ENCODE peak calls at places on chromosomes 2 and 18, in four cellular contexts. One of them, this sample, is unnamed.

GRCh38 chr18:68769423-68769822 is 28.5 kb upstream of the CCDC102B start:
- DNase-seq in stimulated activated naive B cell treated with anti-CD40 and anti-IgM and Interleukin-4, amounts not matched to agents 10 μg/mL and 1 μg/mL and 100 μg/mL, for 72 hours: no peak
- DNase-seq in AG09309: peak; percentile 39
- DNase-seq in NCI-H510A: no peak
- DNase-seq in this sample: no peak

GRCh38 chr18:28834889-28835288 is 658.0 kb upstream of the CDH2 start:
- DNase-seq in stimulated activated naive B cell treated with anti-CD40 and anti-IgM and Interleukin-4, amounts not matched to agents 10 μg/mL and 1 μg/mL and 100 μg/mL, for 72 hours: no peak
- DNase-seq in AG09309: peak; percentile 67
- DNase-seq in NCI-H510A: no peak
- DNase-seq in this sample: no peak

GRCh38 chr2:101872480-101872879 is 119.3 kb upstream of the IL1R2 start:
- DNase-seq in stimulated activated naive B cell treated with anti-CD40 and anti-IgM and Interleukin-4, amounts not matched to agents 10 μg/mL and 1 μg/mL and 100 μg/mL, for 72 hours: no peak
- DNase-seq in AG09309: no peak
- DNase-seq in NCI-H510A: no peak
- DNase-seq in this sample: no peak

GRCh38 chr2:190534310-190535118 is at the start of gene NEMP2:
- DNase-seq in stimulated activated naive B cell treated with anti-CD40 and anti-IgM and Interleukin-4, amounts not matched to agents 10 μg/mL and 1 μg/mL and 100 μg/mL, for 72 hours: peak; percentile 86
- DNase-seq in AG09309: no peak
- DNase-seq in NCI-H510A: peak; percentile 90
- DNase-seq in this sample: peak; percentile 69

GRCh38 chr18:45336431-45336830 is 278.8 kb upstream of the SLC14A2 start:
- DNase-seq in stimulated activated naive B cell treated with anti-CD40 and anti-IgM and Interleukin-4, amounts not matched to agents 10 μg/mL and 1 μg/mL and 100 μg/mL, for 72 hours: no peak
- DNase-seq in AG09309: no peak
- DNase-seq in NCI-H510A: no peak
- DNase-seq in this sample: no peak

GRCh38 chr2:1704606-1705556 is 39.4 kb downstream of the PXDN start:
- DNase-seq in stimulated activated naive B cell treated with anti-CD40 and anti-IgM and Interleukin-4, amounts not matched to agents 10 μg/mL and 1 μg/mL and 100 μg/mL, for 72 hours: no peak
- DNase-seq in AG09309: no peak
- DNase-seq in NCI-H510A: no peak
- DNase-seq in this sample: no peak

GRCh38 chr2:198055726-198056125 is 251.3 kb downstream of the PLCL1 start:
- DNase-seq in stimulated activated naive B cell treated with anti-CD40 and anti-IgM and Interleukin-4, amounts not matched to agents 10 μg/mL and 1 μg/mL and 100 μg/mL, for 72 hours: no peak
- DNase-seq in AG09309: no peak
- DNase-seq in NCI-H510A: no peak
- DNase-seq in this sample: no peak

GRCh38 chr18:24427484-24427883 is 1.0 kb downstream of the IMPACT start:
- DNase-seq in stimulated activated naive B cell treated with anti-CD40 and anti-IgM and Interleukin-4, amounts not matched to agents 10 μg/mL and 1 μg/mL and 100 μg/mL, for 72 hours: no peak
- DNase-seq in AG09309: no peak
- DNase-seq in NCI-H510A: no peak
- DNase-seq in this sample: no peak

GRCh38 chr18:40152859-40153258 is 1802.2 kb upstream of the PIK3C3 start:
- DNase-seq in stimulated activated naive B cell treated with anti-CD40 and anti-IgM and Interleukin-4, amounts not matched to agents 10 μg/mL and 1 μg/mL and 100 μg/mL, for 72 hours: no peak
- DNase-seq in AG09309: no peak
- DNase-seq in NCI-H510A: no peak
- DNase-seq in this sample: no peak

GRCh38 chr2:239399404-239399999 is 1.3 kb downstream of the HDAC4 start:
- DNase-seq in stimulated activated naive B cell treated with anti-CD40 and anti-IgM and Interleukin-4, amounts not matched to agents 10 μg/mL and 1 μg/mL and 100 μg/mL, for 72 hours: no peak
- DNase-seq in AG09309: no peak
- DNase-seq in NCI-H510A: peak; percentile 11
- DNase-seq in this sample: no peak

GRCh38 chr18:74234326-74235171 is 57.2 kb downstream of the CYB5A start:
- DNase-seq in stimulated activated naive B cell treated with anti-CD40 and anti-IgM and Interleukin-4, amounts not matched to agents 10 μg/mL and 1 μg/mL and 100 μg/mL, for 72 hours: no peak
- DNase-seq in AG09309: peak; percentile 17
- DNase-seq in NCI-H510A: no peak
- DNase-seq in this sample: no peak

GRCh38 chr2:217953531-217953932 is 49.3 kb downstream of the TNS1 start:
- DNase-seq in stimulated activated naive B cell treated with anti-CD40 and anti-IgM and Interleukin-4, amounts not matched to agents 10 μg/mL and 1 μg/mL and 100 μg/mL, for 72 hours: no peak
- DNase-seq in AG09309: no peak
- DNase-seq in NCI-H510A: no peak
- DNase-seq in this sample: no peak

GRCh38 chr18:46096651-46097300 is 1.3 kb downstream of the ATP5F1A start:
- DNase-seq in stimulated activated naive B cell treated with anti-CD40 and anti-IgM and Interleukin-4, amounts not matched to agents 10 μg/mL and 1 μg/mL and 100 μg/mL, for 72 hours: no peak
- DNase-seq in AG09309: no peak
- DNase-seq in NCI-H510A: no peak
- DNase-seq in this sample: no peak

GRCh38 chr2:62382757-62383156 is 123.2 kb downstream of the TMEM17 start:
- DNase-seq in stimulated activated naive B cell treated with anti-CD40 and anti-IgM and Interleukin-4, amounts not matched to agents 10 μg/mL and 1 μg/mL and 100 μg/mL, for 72 hours: no peak
- DNase-seq in AG09309: no peak
- DNase-seq in NCI-H510A: peak; percentile 47
- DNase-seq in this sample: no peak